ENCODE peak calls at places on chromosome 10, in four cellular contexts. One of them, this sample, is unnamed.

GRCh38 chr10:636769-637168 is 52.7 kb downstream of the DIP2C start:
- DNase-seq in EL: no peak
- DNase-seq in WTC11: no peak
- DNase-seq in stomach: no peak
- DNase-seq in this sample: no peak

GRCh38 chr10:4407783-4408182 is 418.2 kb upstream of the AKR1E2 start:
- DNase-seq in EL: peak; percentile 67
- DNase-seq in WTC11: no peak
- DNase-seq in stomach: no peak
- DNase-seq in this sample: peak; percentile 27

GRCh38 chr10:33559105-33559504 is 224.6 kb upstream of the NRP1 start:
- DNase-seq in EL: peak; percentile 68
- DNase-seq in WTC11: no peak
- DNase-seq in stomach: no peak
- DNase-seq in this sample: peak; percentile 9

GRCh38 chr10:97659589-97659988 is 19.1 kb downstream of the PI4K2A start:
- DNase-seq in EL: peak; percentile 63
- DNase-seq in WTC11: no peak
- DNase-seq in stomach: no peak
- DNase-seq in this sample: no peak

GRCh38 chr10:96912405-96912804 is 80.3 kb downstream of the LCOR start:
- DNase-seq in EL: no peak
- DNase-seq in WTC11: no peak
- DNase-seq in stomach: no peak
- DNase-seq in this sample: no peak

GRCh38 chr10:80908596-80908995 is 370.9 kb downstream of the SH2D4B start:
- DNase-seq in EL: no peak
- DNase-seq in WTC11: no peak
- DNase-seq in stomach: no peak
- DNase-seq in this sample: no peak

GRCh38 chr10:122388287-122388997 is 13.9 kb downstream of the PLEKHA1 start:
- DNase-seq in EL: no peak
- DNase-seq in WTC11: no peak
- DNase-seq in stomach: no peak
- DNase-seq in this sample: no peak

GRCh38 chr10:112262556-112262955 is 20.6 kb upstream of the TECTB start:
- DNase-seq in EL: peak; percentile 66
- DNase-seq in WTC11: no peak
- DNase-seq in stomach: no peak
- DNase-seq in this sample: no peak

GRCh38 chr10:122056431-122057094 is 67.6 kb downstream of the TACC2 start:
- DNase-seq in EL: no peak
- DNase-seq in WTC11: no peak
- DNase-seq in stomach: peak; percentile 51
- DNase-seq in this sample: no peak

GRCh38 chr10:118776960-118777359 is 22.2 kb upstream of the CACUL1 start:
- DNase-seq in EL: no peak
- DNase-seq in WTC11: no peak
- DNase-seq in stomach: no peak
- DNase-seq in this sample: no peak

GRCh38 chr10:132904814-132905649 is 37.3 kb downstream of the CFAP46 start:
- DNase-seq in EL: no peak
- DNase-seq in WTC11: no peak
- DNase-seq in stomach: no peak
- DNase-seq in this sample: no peak

GRCh38 chr10:32229170-32229569 is 117.8 kb downstream of the EPC1 start:
- DNase-seq in EL: no peak
- DNase-seq in WTC11: no peak
- DNase-seq in stomach: no peak
- DNase-seq in this sample: no peak